ENCODE peak calls at places on chromosome X, in ten cellular contexts. S, A, J, R, X, D, F, B, P and T are unnamed samples.

GRCh38 chrX:45850775-45851433 is 650.2 kb upstream of the DIPK2B start:
- DNase-seq in S (peak), A (peak), J (peak), R (peak), X (peak), D (peak), F (peak), B (peak), P (peak), T (no peak)

GRCh38 chrX:7168366-7168765 is 20.4 kb upstream of the PUDP start:
- DNase-seq in S (no peak), A (peak), J (no peak), R (no peak), X (no peak), D (no peak), F (no peak), B (no peak), P (no peak), T (no peak)

GRCh38 chrX:73987166-73987565 is 316.8 kb upstream of the ZCCHC13 start:
- DNase-seq in S (no peak), A (no peak), J (no peak), R (peak), X (no peak), D (no peak), F (no peak), B (no peak), P (no peak), T (no peak)

GRCh38 chrX:39242187-39242586 is 440.9 kb downstream of the MID1IP1 start:
- DNase-seq in S (peak), A (peak), J (no peak), R (peak), X (peak), D (peak), F (peak), B (no peak), P (peak), T (peak)

GRCh38 chrX:10360121-10360520 is 203.3 kb downstream of the CLCN4 start:
- DNase-seq in S (no peak), A (peak), J (no peak), R (peak), X (peak), D (no peak), F (no peak), B (peak), P (no peak), T (peak)

GRCh38 chrX:37905436-37906147 is 58.2 kb upstream of the DYNLT3 start:
- DNase-seq in S (peak), A (peak), J (no peak), R (peak), X (peak), D (peak), F (peak), B (no peak), P (peak), T (peak)

GRCh38 chrX:108437789-108438623 is at the start of gene COL4A6:
- DNase-seq in S (no peak), A (no peak), J (no peak), R (peak), X (no peak), D (no peak), F (peak), B (peak), P (no peak), T (no peak)

GRCh38 chrX:71103110-71103983 is 3.2 kb downstream of the CXorf65 start:
- DNase-seq in S (no peak), A (no peak), J (peak), R (no peak), X (no peak), D (no peak), F (peak), B (no peak), P (no peak), T (peak)

GRCh38 chrX:73289039-73289438 is 74.4 kb upstream of the NAP1L2 start:
- DNase-seq in S (no peak), A (no peak), J (no peak), R (no peak), X (no peak), D (no peak), F (no peak), B (no peak), P (no peak), T (no peak)

GRCh38 chrX:31374786-31375185 is 302.9 kb upstream of the FTHL17 start:
- DNase-seq in S (no peak), A (no peak), J (no peak), R (no peak), X (no peak), D (no peak), F (no peak), B (no peak), P (no peak), T (no peak)

GRCh38 chrX:68852046-68852445 is 23.2 kb downstream of the EFNB1 start:
- DNase-seq in S (no peak), A (no peak), J (no peak), R (no peak), X (no peak), D (no peak), F (no peak), B (no peak), P (no peak), T (no peak)